ENCODE peak calls at places on chromosome 14, in nine cellular contexts. H is stimulated activated CD4-positive, alpha-beta T cell treated with anti-CD3 and anti-CD28 coated beads, Interleukin-12 subunit alpha, Interleukin-12 subunit beta, amount 100 ng/mL, for 48 hours; J is kidney glomerular epithelial cell; E is NCI-H774; P is NCI-H2081; M is SW480; D is A172; X is AML-193; W is small intestine. S is an unnamed sample.
A peak's percentile ranks its signal among the peaks of the same experiment; 100 is the strongest.

GRCh38 chr14:48304729-48305128 is 629.3 kb upstream of the MDGA2 start:
- DNase-seq in H (no peak), J (no peak), E (no peak), P (no peak), M (no peak), D (no peak), X (no peak), W (no peak), S (no peak)

GRCh38 chr14:101732128-101732527 is 29.4 kb upstream of the PPP2R5C start:
- DNase-seq in H (no peak), J (no peak), E (no peak), P (no peak), M (peak; percentile 85), D (no peak), X (no peak), W (peak; percentile 41), S (no peak)

GRCh38 chr14:74792249-74793039 is 29.3 kb downstream of the YLPM1 start:
- DNase-seq in H (no peak), J (peak; percentile 0), E (no peak), P (no peak), M (no peak), D (no peak), X (no peak), W (no peak), S (no peak)

GRCh38 chr14:85296466-85297210 is 233.3 kb upstream of the FLRT2 start:
- DNase-seq in H (no peak), J (peak; percentile 40), E (no peak), P (no peak), M (no peak), D (peak; percentile 41), X (peak; percentile 12), W (no peak), S (peak; percentile 9)

GRCh38 chr14:21978184-21978998 is 304.8 kb upstream of the OR4E1 start:
- DNase-seq in H (no peak), J (peak; percentile 9), E (no peak), P (no peak), M (peak; percentile 33), D (peak; percentile 13), X (peak; percentile 39), W (peak; percentile 28), S (no peak)

GRCh38 chr14:105702275-105702817 is 176.0 kb downstream of the TMEM121 start:
- DNase-seq in H (no peak), J (no peak), E (no peak), P (no peak), M (no peak), D (no peak), X (no peak), W (no peak), S (no peak)

GRCh38 chr14:31127690-31128089 is 79.9 kb downstream of the HECTD1 start:
- DNase-seq in H (no peak), J (peak; percentile 47), E (peak; percentile 4), P (no peak), M (no peak), D (no peak), X (no peak), W (peak; percentile 49), S (no peak)

GRCh38 chr14:22829661-22830328 is at the start of gene MRPL52:
- DNase-seq in H (peak; percentile 80), J (peak; percentile 88), E (peak; percentile 88), P (peak; percentile 86), M (peak; percentile 89), D (peak; percentile 75), X (peak; percentile 89), W (peak; percentile 92), S (peak; percentile 68)

GRCh38 chr14:74505831-74506230 is 12.3 kb downstream of the ISCA2 start:
- DNase-seq in H (no peak), J (no peak), E (no peak), P (no peak), M (no peak), D (no peak), X (no peak), W (no peak), S (no peak)